ENCODE peak calls at places on chromosomes 1 and 21, in six cellular contexts. P is stimulated activated CD8-positive, alpha-beta memory T cell treated with anti-CD3 and anti-CD28 coated beads, Interleukin-4, amount 100 ng/mL, for 24 hours; H is GM20000; T is NCI-H748 treated with DMSO at 0.1 percent for 48 hours; U is stimulated activated CD4-positive, alpha-beta T cell treated with anti-CD3 and anti-CD28 coated beads, TNF-alpha, amount 100 ng/mL, for 4 hours; L is stimulated activated naive CD8-positive, alpha-beta T cell treated with anti-CD3 and anti-CD28 coated beads, Interleukin-15, amount 100 ng/mL, for 72 hours. S is an unnamed sample.

GRCh38 chr1:26280333-26281042 is 602 bp downstream of the SH3BGRL3 start:
- DNase-seq in H (no peak), P (no peak), T (no peak), L (no peak), U (no peak), S (no peak)

GRCh38 chr1:156661932-156662587 is 15.1 kb downstream of the NES start:
- DNase-seq in T (no peak), L (no peak), H (no peak), U (no peak), P (no peak), S (no peak)

GRCh38 chr1:59230622-59231021 is 66.3 kb upstream of the FGGY start:
- DNase-seq in T (no peak), H (no peak), L (no peak), P (no peak), U (no peak), S (no peak)

GRCh38 chr1:81391100-81391828 is 409.5 kb upstream of the ADGRL2 start:
- DNase-seq in U (no peak), P (no peak), H (no peak), L (no peak), T (no peak), S (no peak)

GRCh38 chr1:54253480-54253879 is 53.5 kb downstream of the MRPL37 start:
- DNase-seq in H (no peak), P (no peak), L (no peak), U (no peak), T (no peak), S (no peak)

GRCh38 chr1:190511554-190511953 is 33.9 kb upstream of the BRINP3 start:
- DNase-seq in T (no peak), H (no peak), P (no peak), U (no peak), L (no peak), S (no peak)

GRCh38 chr21:16608209-16608830 is 878.5 kb downstream of the USP25 start:
- DNase-seq in U (no peak), P (no peak), T (no peak), L (no peak), H (no peak), S (no peak)

GRCh38 chr21:33027401-33028185 is 1.9 kb downstream of the OLIG2 start:
- DNase-seq in P (no peak), L (no peak), H (peak), U (no peak), T (no peak), S (no peak)

GRCh38 chr1:221858758-221859157 is 116.9 kb upstream of the DUSP10 start:
- DNase-seq in T (no peak), P (no peak), U (no peak), L (no peak), H (no peak), S (no peak)

GRCh38 chr1:20209471-20209870 is 23.2 kb upstream of the PLA2G2C start:
- DNase-seq in L (no peak), T (no peak), H (no peak), P (no peak), U (no peak), S (no peak)

GRCh38 chr1:159040206-159040605 is 30.5 kb downstream of the IFI16 start:
- DNase-seq in U (no peak), L (no peak), T (no peak), P (no peak), H (no peak), S (no peak)

GRCh38 chr1:99643021-99643779 is 2.7 kb upstream of the PALMD start:
- DNase-seq in L (no peak), H (no peak), P (no peak), U (no peak), T (no peak), S (no peak)

GRCh38 chr21:45507888-45508508 is 34.2 kb downstream of the SLC19A1 start:
- DNase-seq in L (no peak), H (no peak), U (no peak), T (no peak), P (no peak), S (no peak)

GRCh38 chr1:32684167-32684811 is 18.3 kb downstream of the SYNC start:
- DNase-seq in L (no peak), H (no peak), P (no peak), U (no peak), T (no peak), S (no peak)

GRCh38 chr1:62435231-62436038 is 1.4 kb upstream of the USP1 start:
- DNase-seq in L (no peak), T (no peak), U (no peak), P (no peak), H (no peak), S (no peak)